ENCODE peak calls at places on chromosomes 4 and X, in six cellular contexts. A is EH; S is Ammon's horn; E is activated CD4-positive, alpha-beta T cell treated with anti-CD3 and anti-CD28 coated beads, Interleukin-2, amount 50 U/mL, for 1 hour; U is body of pancreas; F is left cardiac atrium. C is an unnamed sample.

GRCh38 chr4:89434364-89434988 is 126.9 kb upstream of the GPRIN3 start:
- DNase-seq in A (peak), S (peak), E (no peak), U (no peak), F (no peak), C (no peak)

GRCh38 chr4:183797041-183797444 is 108.1 kb upstream of the STOX2 start:
- DNase-seq in A (no peak), S (peak), E (no peak), U (peak), F (peak), C (peak)

GRCh38 chr4:135838889-135839288 is 1637.3 kb upstream of the PABPC4L start:
- DNase-seq in A (no peak), S (peak), E (no peak), U (no peak), F (no peak), C (no peak)

GRCh38 chr4:26290276-26290675 is 30.5 kb upstream of the RBPJ start:
- DNase-seq in A (no peak), S (no peak), E (no peak), U (no peak), F (no peak), C (no peak)

GRCh38 chrX:75746891-75747639 is 38.0 kb downstream of the MAGEE2 start:
- DNase-seq in A (peak), S (peak), E (peak), U (peak), F (peak), C (peak)

GRCh38 chr4:10623241-10623640 is 61.3 kb downstream of the CLNK start:
- DNase-seq in A (no peak), S (no peak), E (no peak), U (no peak), F (no peak), C (no peak)

GRCh38 chr4:112889619-112890294 is 159.7 kb upstream of the ANK2 start:
- DNase-seq in A (peak), S (no peak), E (no peak), U (no peak), F (no peak), C (no peak)

GRCh38 chr4:184282251-184282713 is 64.6 kb upstream of the ENPP6 start:
- DNase-seq in A (no peak), S (no peak), E (peak), U (no peak), F (no peak), C (no peak)

GRCh38 chr4:85557016-85557901 is 82.3 kb downstream of the ARHGAP24 start:
- DNase-seq in A (no peak), S (no peak), E (no peak), U (no peak), F (no peak), C (no peak)

GRCh38 chr4:168755643-168756482 is 254.2 kb downstream of the CBR4 start:
- DNase-seq in A (peak), S (no peak), E (no peak), U (no peak), F (no peak), C (no peak)

GRCh38 chr4:109177411-109177810 is 125.0 kb downstream of the COL25A1 start:
- DNase-seq in A (no peak), S (no peak), E (no peak), U (no peak), F (no peak), C (no peak)

GRCh38 chr4:13264126-13264525 is 220.0 kb downstream of the RAB28 start:
- DNase-seq in A (peak), S (no peak), E (no peak), U (no peak), F (no peak), C (no peak)

GRCh38 chrX:18348047-18348446 is 6.4 kb downstream of the SCML2 start:
- DNase-seq in A (peak), S (no peak), E (no peak), U (no peak), F (no peak), C (no peak)

GRCh38 chr4:88110826-88111225 is 47.6 kb downstream of the ABCG2 start:
- DNase-seq in A (peak), S (no peak), E (no peak), U (no peak), F (no peak), C (no peak)

GRCh38 chr4:15001248-15001824 is 945 bp upstream of the CPEB2 start:
- DNase-seq in A (peak), S (peak), E (peak), U (peak), F (peak), C (peak)

GRCh38 chrX:154317391-154318000 is 21.9 kb downstream of the TKTL1 start:
- DNase-seq in A (peak), S (no peak), E (no peak), U (no peak), F (peak), C (no peak)

GRCh38 chr4:70192895-70193294 is 2.6 kb upstream of the ODAM start:
- DNase-seq in A (no peak), S (no peak), E (no peak), U (no peak), F (no peak), C (no peak)

GRCh38 chr4:164095313-164096110 is 601.0 kb downstream of the TMA16 start:
- DNase-seq in A (no peak), S (no peak), E (no peak), U (no peak), F (no peak), C (no peak)

GRCh38 chr4:726816-727215 is 21.2 kb downstream of the PCGF3 start:
- DNase-seq in A (no peak), S (no peak), E (no peak), U (no peak), F (no peak), C (peak)

GRCh38 chr4:139599594-139600374 is 43.8 kb upstream of the SETD7 start:
- DNase-seq in A (peak), S (no peak), E (no peak), U (no peak), F (no peak), C (no peak)

GRCh38 chrX:41142130-41142529 is 56.9 kb downstream of the USP9X start:
- DNase-seq in A (no peak), S (no peak), E (no peak), U (no peak), F (no peak), C (no peak)

GRCh38 chrX:54208531-54208930 is 25.5 kb upstream of the FAM120C start:
- DNase-seq in A (no peak), S (no peak), E (no peak), U (no peak), F (no peak), C (no peak)

GRCh38 chr4:124282301-124282898 is 430.1 kb downstream of the ANKRD50 start:
- DNase-seq in A (no peak), S (no peak), E (no peak), U (no peak), F (no peak), C (no peak)

GRCh38 chrX:29870608-29871007 is 344.8 kb upstream of the MAGEB2 start:
- DNase-seq in A (no peak), S (no peak), E (no peak), U (no peak), F (no peak), C (no peak)

GRCh38 chr4:25160714-25161598 is 707 bp upstream of the SEPSECS start:
- DNase-seq in A (peak), S (no peak), E (no peak), U (no peak), F (no peak), C (no peak)

GRCh38 chrX:44330227-44330626 is 13.2 kb downstream of the EFHC2 start:
- DNase-seq in A (no peak), S (no peak), E (no peak), U (no peak), F (no peak), C (no peak)

GRCh38 chr4:24067781-24068193 is 177.9 kb upstream of the PPARGC1A start:
- DNase-seq in A (peak), S (peak), E (no peak), U (peak), F (peak), C (peak)

C was measured in right cardiac atrium.